ENCODE peak calls at places on chromosomes 4 and X, in five cellular contexts. A, J, W, Y and P are unnamed samples.

GRCh38 chrX:34879361-34879760 is 63.2 kb upstream of the FAM47B start:
- DNase-seq in A (no peak), J (no peak), Y (no peak), W (no peak), P (no peak)

GRCh38 chr4:174859904-174860303 is 30.9 kb upstream of the GLRA3 start:
- DNase-seq in J (no peak), W (no peak), A (no peak), Y (no peak), P (no peak)

GRCh38 chr4:38667005-38667771 is 3.2 kb downstream of the KLF3 start:
- DNase-seq in A (no peak), J (no peak), Y (peak; percentile 91), W (peak; percentile 97), P (no peak)

GRCh38 chr4:147714575-147715401 is 17.1 kb upstream of the ARHGAP10 start:
- DNase-seq in J (no peak), W (peak; percentile 67), A (no peak), Y (peak; percentile 66), P (no peak)

GRCh38 chr4:14184265-14184664 is 556.7 kb upstream of the BOD1L1 start:
- DNase-seq in A (no peak), J (no peak), W (no peak), Y (no peak), P (no peak)

GRCh38 chr4:4854649-4855292 is 4.7 kb upstream of the MSX1 start:
- DNase-seq in Y (no peak), J (no peak), W (no peak), A (peak; percentile 39), P (no peak)

GRCh38 chr4:132605551-132605950 is 543.5 kb upstream of the PCDH10 start:
- DNase-seq in A (no peak), W (no peak), Y (no peak), J (no peak), P (no peak)

GRCh38 chr4:56655627-56656345 is 25.3 kb downstream of the HOPX start:
- DNase-seq in Y (no peak), J (peak; percentile 56), A (no peak), W (no peak), P (peak; percentile 48)

GRCh38 chr4:79042079-79042674 is 102.9 kb upstream of the PAQR3 start:
- DNase-seq in A (no peak), W (peak; percentile 32), Y (peak; percentile 25), J (peak; percentile 29), P (no peak)

GRCh38 chr4:93828332-93828829 is at the start of gene ATOH1:
- DNase-seq in J (peak; percentile 28), W (peak; percentile 1), A (peak; percentile 61), Y (no peak), P (no peak)

GRCh38 chr4:158572608-158573007 is 50.9 kb downstream of the RXFP1 start:
- DNase-seq in A (no peak), W (no peak), J (no peak), Y (no peak), P (no peak)

GRCh38 chr4:24013666-24014422 is 124.0 kb upstream of the PPARGC1A start:
- DNase-seq in Y (no peak), W (no peak), J (no peak), A (no peak), P (no peak)

GRCh38 chr4:40991908-40992307 is 222.4 kb downstream of the APBB2 start:
- DNase-seq in Y (no peak), W (no peak), A (no peak), J (peak; percentile 32), P (no peak)

GRCh38 chr4:76430519-76431388 is 4.3 kb upstream of the SHROOM3 start:
- DNase-seq in A (no peak), W (peak; percentile 56), J (peak; percentile 62), Y (no peak), P (no peak)

GRCh38 chr4:76434901-76435688 is at the start of gene SHROOM3:
- DNase-seq in J (no peak), Y (no peak), A (no peak), W (peak; percentile 20), P (no peak)

GRCh38 chr4:76439491-76439890 is 4.5 kb downstream of the SHROOM3 start:
- DNase-seq in Y (no peak), W (no peak), J (no peak), A (no peak), P (no peak)

DNA sequence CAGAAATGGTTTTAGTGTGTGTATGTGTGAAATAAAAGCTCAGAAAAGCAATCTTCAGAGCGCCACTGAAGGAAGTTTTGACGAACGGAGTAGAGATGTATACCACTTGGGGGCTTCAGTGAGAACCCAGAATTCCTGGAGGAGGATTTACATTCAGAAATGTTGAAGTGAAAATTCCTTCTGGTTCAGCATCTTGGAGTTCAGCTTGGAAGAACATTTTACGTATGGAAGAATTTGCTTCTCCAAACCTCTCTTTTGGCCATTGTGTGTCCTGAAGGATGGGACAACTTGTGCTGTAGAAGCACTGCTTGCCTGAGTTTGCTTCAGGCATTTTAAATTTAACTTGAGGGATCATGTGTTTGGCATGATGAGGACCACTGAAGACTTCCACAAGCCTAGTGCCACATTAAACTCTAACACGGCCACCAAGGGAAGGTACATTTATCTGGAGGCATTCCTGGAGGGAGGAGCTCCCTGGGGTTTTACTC is 704 bp downstream of the SHROOM3 start:
- DNase-seq in A (no peak), J (no peak), W (no peak), Y (no peak), P (no peak)
- TF ChIP-seq CTCF in A (no peak), J (no peak), W (peak; percentile 38), Y (no peak), P (no peak)

GRCh38 chr4:112231779-112232713 is at the start of gene AP1AR:
- DNase-seq in Y (peak; percentile 83), W (peak; percentile 38), A (peak; percentile 94), J (peak; percentile 90), P (peak; percentile 94)
- TF ChIP-seq CTCF in Y (peak; percentile 26), W (peak; percentile 50), A (peak; percentile 47), J (peak; percentile 33), P (no peak)

GRCh38 chr4:89562715-89563114 is 255.1 kb upstream of the GPRIN3 start:
- DNase-seq in W (no peak), J (no peak), Y (no peak), A (no peak), P (no peak)

GRCh38 chr4:89556596-89557305 is 249.2 kb upstream of the GPRIN3 start:
- DNase-seq in W (no peak), J (no peak), A (no peak), Y (no peak), P (no peak)

GRCh38 chr4:89563431-89563830 is 255.8 kb upstream of the GPRIN3 start:
- DNase-seq in W (no peak), Y (no peak), A (no peak), J (no peak), P (no peak)

GRCh38 chr4:89561051-89561450 is 253.5 kb upstream of the GPRIN3 start:
- DNase-seq in J (no peak), Y (no peak), A (no peak), W (no peak), P (no peak)

GRCh38 chr4:89558147-89558546 is 250.5 kb upstream of the GPRIN3 start:
- DNase-seq in J (no peak), Y (no peak), W (no peak), A (no peak), P (no peak)
- TF ChIP-seq CTCF in J (peak; percentile 38), Y (no peak), W (peak; percentile 45), A (no peak), P (no peak)

GRCh38 chrX:21744721-21745120 is 13.2 kb downstream of the SMPX start:
- DNase-seq in A (no peak), Y (no peak), J (no peak), W (no peak), P (no peak)
- TF ChIP-seq CTCF in A (no peak), Y (no peak), J (no peak), W (no peak), P (no peak)

GRCh38 chrX:24515447-24515846 is 50.4 kb downstream of the PDK3 start:
- DNase-seq in Y (no peak), W (peak; percentile 16), J (no peak), A (no peak), P (no peak)
- TF ChIP-seq CTCF in Y (peak; percentile 18), W (peak; percentile 47), J (no peak), A (peak; percentile 21), P (no peak)

GRCh38 chr4:145887241-145887964 is 51.2 kb downstream of the ZNF827 start:
- DNase-seq in Y (peak; percentile 63), W (peak; percentile 68), J (no peak), A (no peak), P (no peak)
- TF ChIP-seq CTCF in Y (peak; percentile 31), W (no peak), J (peak; percentile 17), A (no peak), P (no peak)

DNA sequence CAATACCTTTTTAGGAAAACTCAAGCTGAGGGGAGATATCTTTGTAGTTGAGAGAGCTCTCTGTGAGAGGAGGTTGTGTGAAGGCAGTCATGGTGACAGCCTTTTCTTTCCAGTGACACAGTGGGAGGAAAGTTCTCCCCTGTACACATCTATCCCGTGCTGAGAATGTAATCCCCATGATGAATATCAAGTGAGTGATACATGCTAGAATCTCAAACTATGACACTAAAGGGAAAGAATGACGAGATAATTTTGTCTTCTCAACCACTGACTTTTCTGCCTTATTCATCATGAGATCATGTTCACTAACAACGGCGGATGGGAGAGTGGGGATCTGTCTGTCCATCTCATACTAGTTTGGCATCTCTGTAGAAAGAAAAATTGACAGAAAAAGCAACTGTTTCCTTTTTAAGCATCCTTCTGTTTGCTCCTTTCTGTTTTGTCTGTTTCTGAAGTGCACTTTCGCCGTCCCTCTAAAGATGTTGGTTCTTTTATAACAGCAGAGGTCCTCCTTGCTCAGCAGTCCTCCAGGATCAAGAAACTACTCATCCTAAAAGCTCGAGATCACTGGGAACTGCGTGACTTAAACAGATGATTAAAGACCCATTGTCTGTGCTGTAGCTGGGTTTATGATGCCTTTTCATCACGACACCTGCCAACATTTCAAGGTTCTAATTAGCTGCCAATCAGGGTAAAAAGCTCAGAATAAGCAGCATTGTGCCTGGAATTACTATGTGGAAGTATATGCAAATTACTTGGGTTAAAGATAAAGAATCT is 137.6 kb downstream of the DCK start:
- DNase-seq in A (no peak), W (no peak), J (no peak), Y (no peak), P (no peak)
- TF ChIP-seq CTCF in A (no peak), W (peak; percentile 28), J (no peak), Y (no peak), P (no peak)

DNA sequence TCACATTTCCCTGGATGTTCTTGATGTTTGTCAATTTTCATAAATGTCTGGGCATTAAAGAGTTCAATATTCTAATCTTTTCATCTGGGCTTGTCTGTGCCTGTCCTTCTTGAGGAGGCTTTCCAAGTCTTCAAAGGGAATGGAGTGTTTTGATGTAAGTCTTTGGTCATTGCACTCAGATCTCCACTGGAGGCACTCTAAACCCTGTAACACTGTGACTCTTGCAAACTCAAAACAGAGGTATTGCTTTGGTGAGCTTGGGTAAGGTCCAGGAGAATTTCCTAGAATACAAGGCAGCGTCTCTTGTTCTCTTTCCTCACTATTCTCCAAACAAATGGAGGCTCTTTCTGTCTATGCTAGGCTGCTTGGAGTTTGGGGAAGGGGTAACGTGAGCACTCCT is 1118.1 kb upstream of the PABPC4L start:
- DNase-seq in J (no peak), W (no peak), Y (no peak), A (no peak), P (no peak)
- TF ChIP-seq CTCF in J (no peak), W (peak; percentile 8), Y (no peak), A (no peak), P (no peak)